ENCODE peak calls at places on chromosomes 4 and X, in four cellular contexts. T is esophagus squamous epithelium, V is H1, W is ovary. H is an unnamed sample.

GRCh38 chrX:131816551-131817136 is 206.5 kb upstream of the STK26 start:
- DNase-seq in T (peak; percentile 14), V (no peak), W (peak; percentile 88), H (peak; percentile 74)

GRCh38 chrX:83658731-83659130 is 150.6 kb downstream of the POU3F4 start:
- DNase-seq in T (no peak), V (no peak), W (no peak), H (no peak)

GRCh38 chrX:18041656-18042055 is 179.0 kb downstream of the BEND2 start:
- DNase-seq in T (no peak), V (no peak), W (no peak), H (no peak)

GRCh38 chr4:6331018-6331417 is 61.4 kb downstream of the WFS1 start:
- DNase-seq in T (no peak), V (no peak), W (no peak), H (no peak)

GRCh38 chr4:10075158-10075863 is 41.3 kb downstream of the WDR1 start:
- DNase-seq in T (no peak), V (no peak), W (no peak), H (no peak)

GRCh38 chr4:187849556-187850245 is 145.9 kb upstream of the ZFP42 start:
- DNase-seq in T (no peak), V (no peak), W (no peak), H (peak; percentile 46)

GRCh38 chrX:68190799-68191198 is 242.5 kb downstream of the OPHN1 start:
- DNase-seq in T (no peak), V (no peak), W (no peak), H (no peak)

GRCh38 chr4:127732623-127733199 is 2.5 kb downstream of the SLC25A31 start:
- DNase-seq in T (no peak), V (no peak), W (no peak), H (no peak)

GRCh38 chr4:140237616-140238352 is 83.8 kb upstream of the MAML3 start:
- DNase-seq in T (peak; percentile 7), V (peak; percentile 72), W (peak; percentile 63), H (peak; percentile 74)

GRCh38 chr4:27678027-27678426 is 817.4 kb downstream of the STIM2 start:
- DNase-seq in T (no peak), V (no peak), W (no peak), H (no peak)

GRCh38 chr4:135184715-135185114 is 983.1 kb upstream of the PABPC4L start:
- DNase-seq in T (no peak), V (no peak), W (no peak), H (no peak)

GRCh38 chr4:185017964-185018772 is at the start of gene HELT:
- DNase-seq in T (no peak), V (no peak), W (no peak), H (no peak)

GRCh38 chr4:107050525-107051135 is 14.5 kb upstream of the DKK2 start:
- DNase-seq in T (no peak), V (no peak), W (no peak), H (no peak)

GRCh38 chr4:4945021-4945420 is 74.2 kb downstream of the CYTL1 start:
- DNase-seq in T (no peak), V (no peak), W (no peak), H (no peak)

GRCh38 chr4:13208558-13209193 is 275.5 kb downstream of the RAB28 start:
- DNase-seq in T (no peak), V (no peak), W (no peak), H (no peak)

GRCh38 chr4:32672369-32672768 is 1952.2 kb downstream of the PCDH7 start:
- DNase-seq in T (no peak), V (no peak), W (no peak), H (no peak)

GRCh38 chrX:14899607-14900006 is 26.4 kb downstream of the MOSPD2 start:
- DNase-seq in T (no peak), V (no peak), W (no peak), H (no peak)

GRCh38 chr4:17695341-17695740 is 80.9 kb downstream of the MED28 start:
- DNase-seq in T (no peak), V (no peak), W (no peak), H (peak; percentile 3)
- H3K4me3 ChIP-seq in T (no peak overlapping the region), V (no peak overlapping the region), W (no peak overlapping the region), H (no peak overlapping the region)

DNA sequence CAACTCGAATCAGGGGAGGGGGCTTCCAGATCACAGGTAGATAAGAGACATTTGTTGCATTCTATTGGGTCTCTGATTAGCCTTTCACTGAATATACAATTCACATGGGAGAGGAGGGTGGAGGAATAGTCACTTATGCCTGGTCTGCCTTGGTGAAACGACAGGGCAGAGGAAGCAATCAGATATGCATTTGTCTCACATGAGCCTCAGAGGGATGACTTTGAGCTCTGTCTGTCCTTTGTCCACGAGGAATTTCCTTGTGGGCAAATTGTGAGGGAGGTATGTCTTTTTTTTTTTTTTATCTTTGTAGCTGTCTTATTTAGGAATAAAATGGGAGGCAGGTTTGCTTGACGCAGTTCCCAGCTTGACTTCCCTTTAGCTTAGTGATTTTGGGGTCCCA is 28.5 kb upstream of the TMSB4X start:
- DNase-seq in T (no peak), V (no peak), W (no peak), H (no peak)
- H3K27me3 ChIP-seq in T (no peaks in the 10 kb centered on the region), V (no peaks in the 10 kb centered on the region), W (no peaks in the 10 kb centered on the region), H (no peaks in the 10 kb centered on the region)

GRCh38 chr4:73458184-73459047 is 22.4 kb downstream of the AFP start:
- DNase-seq in T (no peak), V (no peak), W (no peak), H (no peak)
- TF ChIP-seq POLR2A in T (no peak), V (no peak), W (no peak), H (no peak)

DNA sequence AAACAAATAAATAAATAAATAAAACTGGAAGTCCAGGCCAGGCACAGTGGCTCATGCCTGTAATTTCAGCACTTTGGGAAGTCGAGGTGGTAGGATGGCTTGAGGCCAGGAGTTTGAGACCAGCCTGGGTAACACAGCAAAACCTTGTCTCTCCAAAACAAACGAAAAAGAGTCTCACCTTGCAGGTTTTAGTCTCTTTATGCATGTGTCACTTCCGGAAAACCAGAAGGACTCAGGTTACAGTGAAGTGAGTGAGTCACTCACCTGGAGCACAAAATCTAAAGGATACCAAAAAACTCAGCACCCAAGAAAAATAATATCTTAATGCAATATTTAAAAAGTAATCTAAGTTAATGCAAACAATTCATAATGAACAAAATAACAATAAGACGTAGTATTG is 20.1 kb upstream of the SLC34A2 start:
- DNase-seq in T (no peak), V (no peak), W (no peak), H (no peak)
- H3K4me3 ChIP-seq in T (no peak overlapping the region), V (no peak overlapping the region), W (no peak overlapping the region), H (no peak overlapping the region)